ENCODE peak calls at places on chromosome 1, in four cellular contexts. T, K, B and O are unnamed samples.
A peak's percentile ranks its signal among the peaks of the same experiment; 100 is the strongest.

GRCh38 chr1:31782066-31782762 is 18.1 kb upstream of the ADGRB2 start:
- DNase-seq in T (no peak), K (no peak), B (no peak), O (no peak)

GRCh38 chr1:202852163-202852904 is 36.6 kb downstream of the RABIF start:
- DNase-seq in T (no peak), K (no peak), B (no peak), O (peak; percentile 74)

GRCh38 chr1:204478166-204478899 is 16.3 kb downstream of the PIK3C2B start:
- DNase-seq in T (no peak), K (no peak), B (no peak), O (no peak)

GRCh38 chr1:167555971-167556714 is 2.6 kb upstream of the CREG1 start:
- DNase-seq in T (peak; percentile 77), K (peak; percentile 38), B (peak; percentile 65), O (peak; percentile 79)

GRCh38 chr1:51218570-51218969 is 17.5 kb upstream of the RNF11 start:
- DNase-seq in T (no peak), K (no peak), B (no peak), O (no peak)

GRCh38 chr1:33268927-33269610 is 12.8 kb downstream of the ZNF362 start:
- DNase-seq in T (peak; percentile 51), K (no peak), B (no peak), O (no peak)

GRCh38 chr1:43664369-43664768 is 14.4 kb downstream of the KDM4A start:
- DNase-seq in T (no peak), K (no peak), B (no peak), O (no peak)

GRCh38 chr1:245154429-245155185 is at the start of gene KIF26B:
- DNase-seq in T (no peak), K (no peak), B (peak; percentile 44), O (peak; percentile 37)

GRCh38 chr1:44807364-44808062 is 362 bp upstream of the DYNLT4 start:
- DNase-seq in T (peak; percentile 99), K (peak; percentile 76), B (peak; percentile 59), O (peak; percentile 83)